ENCODE peak calls at places on chromosomes 13 and 19, in five cellular contexts. Z is SK-N-SH, J is Peyer's patch, O is nephron progenitor cell, H is lower leg skin. P is an unnamed sample.
A peak's percentile ranks its signal among the peaks of the same experiment; 100 is the strongest.

GRCh38 chr19:45457776-45458175 is 10.0 kb upstream of the FOSB start:
- DNase-seq in J (no peak), Z (no peak), H (no peak), O (no peak), P (no peak)

GRCh38 chr13:38361551-38362262 is 12.1 kb downstream of the UFM1 start:
- DNase-seq in H (no peak), Z (no peak), O (no peak), J (no peak), P (no peak)

GRCh38 chr13:94298346-94298745 is 181.1 kb downstream of the DCT start:
- DNase-seq in H (no peak), O (no peak), Z (no peak), J (no peak), P (no peak)

GRCh38 chr13:105291987-105292386 is 1243.5 kb downstream of the EFNB2 start:
- DNase-seq in O (no peak), Z (no peak), J (no peak), H (no peak), P (no peak)

GRCh38 chr13:80448725-80449124 is 107.8 kb upstream of the SPRY2 start:
- DNase-seq in J (no peak), O (no peak), H (no peak), Z (no peak), P (no peak)

GRCh38 chr19:49224856-49225255 is 67.3 kb downstream of the TRPM4 start:
- DNase-seq in Z (peak; percentile 66), O (peak; percentile 67), J (peak; percentile 78), H (no peak), P (peak; percentile 74)

GRCh38 chr13:37960427-37960826 is 90.9 kb upstream of the TRPC4 start:
- DNase-seq in Z (no peak), J (no peak), H (no peak), O (no peak), P (no peak)

GRCh38 chr19:41930926-41931592 is 2.8 kb upstream of the ERFL start:
- DNase-seq in O (no peak), H (no peak), Z (no peak), J (no peak), P (no peak)

GRCh38 chr19:17326595-17326966 is 8.1 kb downstream of the ANO8 start:
- DNase-seq in H (no peak), Z (no peak), J (no peak), O (no peak), P (no peak)

GRCh38 chr19:50639121-50640112 is at the start of gene SYT3:
- DNase-seq in O (peak; percentile 79), J (peak; percentile 53), Z (peak; percentile 95), H (no peak), P (no peak)

GRCh38 chr19:39846176-39846677 is at the start of gene FBL:
- DNase-seq in O (peak; percentile 99), J (peak; percentile 98), H (peak; percentile 93), Z (peak; percentile 98), P (peak; percentile 99)

GRCh38 chr13:40476175-40476958 is 190.1 kb downstream of the FOXO1 start:
- DNase-seq in O (no peak), J (peak; percentile 7), Z (no peak), H (no peak), P (no peak)

GRCh38 chr13:106488075-106488474 is 47.4 kb downstream of the EFNB2 start:
- DNase-seq in H (no peak), O (no peak), Z (no peak), J (peak; percentile 75), P (no peak)

GRCh38 chr13:36913463-36913862 is 6.6 kb downstream of the SMAD9 start:
- DNase-seq in Z (no peak), J (no peak), H (no peak), O (no peak), P (no peak)

DNA sequence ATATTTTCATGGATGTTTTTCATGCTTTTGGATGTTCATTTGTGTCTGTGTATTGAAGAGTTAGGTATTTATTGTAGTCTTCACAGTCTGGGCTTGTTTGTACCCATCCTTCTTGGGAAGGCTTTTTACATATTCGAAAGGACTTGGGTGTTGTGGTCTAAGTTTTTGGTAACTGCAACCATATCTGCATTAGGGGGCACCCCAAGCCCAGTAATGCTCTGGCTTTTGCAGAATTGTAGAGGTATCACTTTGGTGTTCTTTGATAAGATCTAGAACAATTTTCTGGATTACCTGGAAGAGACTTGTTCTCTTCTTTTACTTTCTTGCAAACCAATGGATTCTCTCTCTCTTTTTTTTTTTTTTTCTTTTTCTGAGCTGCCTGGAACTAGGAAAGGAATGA is 581.3 kb downstream of the DACH1 start:
- DNase-seq in O (no peak), J (no peak), Z (no peak), H (no peak), P (no peak)
- TF ChIP-seq CTCF in O (no peak), J (peak; percentile 41), Z (peak; percentile 31), H (no peak), P (no peak)

GRCh38 chr13:30673669-30674521 is 56.2 kb downstream of the USPL1 start:
- DNase-seq in J (peak; percentile 96), Z (peak; percentile 97), O (peak; percentile 89), H (peak; percentile 79), P (peak; percentile 90)

GRCh38 chr13:30681489-30682242 is 53.7 kb upstream of the ALOX5AP start:
- DNase-seq in O (no peak), H (no peak), Z (peak; percentile 31), J (no peak), P (no peak)

GRCh38 chr13:30679483-30680330 is 55.6 kb upstream of the ALOX5AP start:
- DNase-seq in Z (peak; percentile 68), O (peak; percentile 34), H (no peak), J (no peak), P (peak; percentile 37)

GRCh38 chr13:30671271-30671815 is 53.6 kb downstream of the USPL1 start:
- DNase-seq in Z (no peak), J (no peak), H (no peak), O (no peak), P (no peak)

DNA sequence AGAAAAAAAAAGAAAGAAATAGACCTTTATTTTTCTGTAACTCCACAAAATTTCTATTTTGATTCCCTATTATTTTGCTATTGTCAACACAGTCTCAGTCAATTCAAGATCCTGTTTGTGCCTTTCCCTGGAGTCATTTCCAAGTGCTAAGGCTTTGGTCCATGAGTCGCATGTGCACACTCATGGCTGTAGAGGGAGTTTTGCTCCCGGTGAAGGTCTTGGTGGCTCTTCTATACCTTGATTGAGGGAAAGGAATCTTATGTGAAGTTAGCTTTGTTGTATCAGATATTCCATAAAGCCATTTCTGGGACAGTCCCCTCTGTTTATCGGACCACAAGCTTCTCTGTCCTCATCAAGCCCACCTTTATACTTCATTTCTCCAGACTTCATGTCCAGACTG is 58.7 kb upstream of the ALOX5AP start:
- DNase-seq in H (no peak), Z (no peak), O (no peak), J (no peak), P (no peak)
- TF ChIP-seq CTCF in H (no peak), Z (peak; percentile 45), O (peak; percentile 33), J (peak; percentile 23), P (no peak)

GRCh38 chr13:19957320-19958118 is 1.0 kb upstream of the ZMYM2 start:
- DNase-seq in J (peak; percentile 93), H (peak; percentile 83), O (peak; percentile 67), Z (peak; percentile 66), P (peak; percentile 75)

GRCh38 chr13:19960673-19961015 is 2.1 kb downstream of the ZMYM2 start:
- DNase-seq in H (no peak), J (no peak), O (no peak), Z (no peak), P (no peak)

GRCh38 chr13:19959831-19960672 is 1.5 kb downstream of the ZMYM2 start:
- DNase-seq in O (peak; percentile 77), J (peak; percentile 93), H (peak; percentile 84), Z (peak; percentile 77), P (peak; percentile 76)

GRCh38 chr13:19958119-19959111 is at the start of gene ZMYM2:
- DNase-seq in H (peak; percentile 97), J (peak; percentile 99), O (peak; percentile 100), Z (peak; percentile 99), P (peak; percentile 100)

DNA sequence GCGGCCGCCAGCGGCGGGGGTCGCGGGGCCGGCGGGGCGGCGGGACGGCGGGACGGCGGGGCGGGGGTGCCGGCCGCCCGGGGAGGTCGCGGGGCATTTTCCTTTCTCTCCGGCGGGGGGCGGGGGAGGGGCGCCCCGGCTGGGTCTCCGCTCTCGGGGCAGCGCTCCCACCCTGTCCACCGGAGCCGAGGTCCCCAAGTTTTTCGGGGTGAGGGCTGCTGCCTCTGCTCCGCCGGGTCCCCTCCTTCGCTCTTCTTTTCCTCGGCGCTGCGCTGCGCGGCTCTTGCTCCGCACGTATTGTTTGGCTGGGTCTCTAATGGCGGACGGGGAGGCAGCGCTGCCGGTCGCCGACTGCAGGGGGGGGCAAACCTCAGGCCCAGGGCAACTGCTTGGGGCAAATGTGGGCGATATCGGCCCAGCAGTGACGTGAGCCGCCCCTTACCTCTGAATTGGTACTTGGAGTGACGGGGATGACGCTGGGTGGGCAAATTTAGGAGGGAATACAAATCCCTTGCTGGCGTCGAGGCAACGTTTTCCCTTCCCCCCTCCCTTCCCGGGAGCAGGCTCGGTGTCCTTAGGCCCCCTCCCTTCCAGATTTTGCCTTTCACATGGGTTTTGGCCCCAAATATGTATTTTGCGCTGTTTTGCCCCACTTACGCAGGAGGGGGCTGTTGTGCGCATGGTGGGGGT is 759 bp downstream of the ZMYM2 start:
- DNase-seq in H (peak; percentile 48), O (peak; percentile 58), J (peak; percentile 80), Z (peak; percentile 62), P (peak; percentile 59)
- TF ChIP-seq CTCF in H (no peak), O (no peak), J (peak; percentile 50), Z (peak; percentile 6), P (no peak)

GRCh38 chr13:50244913-50245574 is 229.8 kb downstream of the KCNRG start:
- DNase-seq in J (no peak), H (no peak), Z (no peak), O (no peak), P (no peak)

GRCh38 chr13:50244355-50244912 is 229.2 kb downstream of the KCNRG start:
- DNase-seq in Z (no peak), H (no peak), O (no peak), J (no peak), P (no peak)

GRCh38 chr13:50250403-50250802 is 235.2 kb downstream of the KCNRG start:
- DNase-seq in J (no peak), H (no peak), Z (no peak), O (no peak), P (no peak)

GRCh38 chr13:50243926-50244325 is 228.7 kb downstream of the KCNRG start:
- DNase-seq in O (no peak), J (no peak), H (no peak), Z (no peak), P (no peak)

DNA sequence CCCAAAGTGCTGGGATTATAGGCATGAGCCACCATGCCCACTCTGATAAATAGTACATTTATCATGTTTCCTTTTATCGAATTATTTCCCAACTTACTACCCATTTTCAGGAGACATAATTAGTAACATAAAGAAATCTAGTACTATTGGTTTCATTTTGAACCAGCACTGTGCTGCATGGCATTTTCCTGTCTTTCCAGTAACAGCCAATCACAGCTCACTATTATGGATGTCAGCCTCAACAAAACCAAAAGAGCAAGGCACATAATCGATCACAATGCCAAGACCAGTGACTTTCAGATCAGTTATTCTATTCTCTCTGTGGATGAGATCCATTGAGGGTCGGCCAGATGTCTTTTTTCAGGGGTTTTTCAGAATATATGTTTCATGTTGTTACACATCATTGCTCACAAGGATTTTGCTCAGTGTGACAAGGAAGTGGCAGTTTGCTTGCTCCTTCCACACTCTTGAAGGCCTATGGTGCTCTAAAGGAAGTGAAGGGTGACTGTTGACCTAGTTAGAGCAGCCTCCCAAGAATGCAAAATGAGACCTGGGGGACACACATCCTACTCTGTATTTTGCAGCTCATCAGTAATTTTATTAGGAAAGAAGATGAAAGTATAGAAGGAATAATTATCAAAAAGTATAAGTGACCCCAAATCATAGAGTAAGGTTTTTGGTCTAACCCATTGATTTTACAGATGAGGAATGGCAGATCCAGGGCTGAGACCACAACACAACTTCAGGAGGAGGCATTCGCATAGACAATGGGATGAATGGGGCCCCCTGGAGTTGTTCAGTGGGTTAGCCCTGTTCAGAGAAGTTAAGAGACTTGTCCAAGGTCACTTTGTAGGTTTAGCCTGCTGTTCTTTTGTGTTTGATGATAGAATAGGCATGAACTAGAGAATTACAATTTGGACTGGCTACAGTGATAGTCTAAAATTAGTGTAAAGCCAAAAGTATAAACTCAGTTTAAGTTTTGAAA is 233.6 kb downstream of the KCNRG start:
- DNase-seq in J (no peak), Z (no peak), H (no peak), O (no peak), P (no peak)
- TF ChIP-seq CTCF in J (no peak), Z (no peak), H (no peak), O (no peak), P (no peak)

P was measured in endothelial cell.